ENCODE peak calls at places on chromosome 20, in ten cellular contexts. S is uterus, Z is ovary, V is EL, C is non-pigmented ciliary epithelial cell, F is NCI-H1694 treated with DMSO at 0.1 percent for 48 hours, Q is ELR, N is activated gamma-delta T cell treated with Interleukin-2 at 50 U/mL for 16 hours, Y is HS-5, W is occipital lobe. A is an unnamed sample.

GRCh38 chr20:4829494-4830211 is 107.9 kb downstream of the PRND start:
- DNase-seq in S (no peak), Z (no peak), V (no peak), C (no peak), F (no peak), Q (no peak), N (no peak), Y (no peak), W (no peak), A (no peak)

GRCh38 chr20:43372051-43372450 is 85.6 kb upstream of the SRSF6 start:
- DNase-seq in S (no peak), Z (no peak), V (no peak), C (no peak), F (no peak), Q (no peak), N (no peak), Y (no peak), W (no peak), A (no peak)

GRCh38 chr20:50417484-50418235 is 92.5 kb upstream of the PTPN1 start:
- DNase-seq in S (no peak), Z (no peak), V (no peak), C (no peak), F (no peak), Q (no peak), N (no peak), Y (no peak), W (no peak), A (no peak)

GRCh38 chr20:52302736-52303135 is 111.2 kb upstream of the ZFP64 start:
- DNase-seq in S (no peak), Z (no peak), V (no peak), C (no peak), F (no peak), Q (no peak), N (no peak), Y (no peak), W (no peak), A (no peak)

GRCh38 chr20:3250091-3250504 is 11.1 kb upstream of the SLC4A11 start:
- DNase-seq in S (no peak), Z (peak; percentile 21), V (no peak), C (no peak), F (peak; percentile 8), Q (peak; percentile 46), N (no peak), Y (no peak), W (no peak), A (no peak)

GRCh38 chr20:62409935-62410741 is 3.1 kb upstream of the CABLES2 start:
- DNase-seq in S (peak; percentile 66), Z (peak; percentile 67), V (peak; percentile 22), C (no peak), F (peak; percentile 24), Q (peak; percentile 47), N (peak; percentile 22), Y (no peak), W (no peak), A (no peak)

GRCh38 chr20:62274332-62275262 is 28.2 kb upstream of the ADRM1 start:
- DNase-seq in S (no peak), Z (peak; percentile 51), V (no peak), C (no peak), F (peak; percentile 26), Q (no peak), N (no peak), Y (no peak), W (peak; percentile 77), A (peak; percentile 82)

GRCh38 chr20:37267684-37268313 is 6.2 kb upstream of the GHRH start:
- DNase-seq in S (no peak), Z (no peak), V (no peak), C (no peak), F (no peak), Q (no peak), N (no peak), Y (no peak), W (no peak), A (peak; percentile 67)

GRCh38 chr20:380763-381580 is 412 bp downstream of the TRIB3 start:
- DNase-seq in S (peak; percentile 47), Z (peak; percentile 32), V (peak; percentile 68), C (no peak), F (peak; percentile 15), Q (peak; percentile 74), N (peak; percentile 48), Y (no peak), W (no peak), A (no peak)

GRCh38 chr20:58714340-58714922 is 21.8 kb downstream of the NPEPL1 start:
- DNase-seq in S (peak; percentile 10), Z (no peak), V (no peak), C (no peak), F (no peak), Q (no peak), N (no peak), Y (no peak), W (no peak), A (no peak)

GRCh38 chr20:40657526-40657925 is 31.5 kb downstream of the MAFB start:
- DNase-seq in S (no peak), Z (no peak), V (no peak), C (no peak), F (no peak), Q (no peak), N (no peak), Y (no peak), W (no peak), A (no peak)

GRCh38 chr20:49595811-49596545 is 28.0 kb upstream of the PTGIS start:
- DNase-seq in S (peak; percentile 71), Z (no peak), V (peak; percentile 81), C (peak; percentile 76), F (no peak), Q (peak; percentile 86), N (peak; percentile 33), Y (no peak), W (no peak), A (no peak)

GRCh38 chr20:841568-842546 is 8.3 kb downstream of the FAM110A start:
- DNase-seq in S (no peak), Z (no peak), V (no peak), C (no peak), F (no peak), Q (no peak), N (no peak), Y (no peak), W (no peak), A (no peak)

GRCh38 chr20:37833172-37833915 is 69.6 kb upstream of the VSTM2L start:
- DNase-seq in S (no peak), Z (no peak), V (no peak), C (no peak), F (no peak), Q (no peak), N (no peak), Y (no peak), W (no peak), A (no peak)

GRCh38 chr20:36975085-36975829 is 23.7 kb upstream of the SAMHD1 start:
- DNase-seq in S (no peak), Z (no peak), V (no peak), C (no peak), F (no peak), Q (no peak), N (peak; percentile 62), Y (no peak), W (no peak), A (no peak)

GRCh38 chr20:20768202-20768815 is 55.9 kb upstream of the RALGAPA2 start:
- DNase-seq in S (no peak), Z (no peak), V (no peak), C (no peak), F (no peak), Q (no peak), N (no peak), Y (no peak), W (no peak), A (no peak)

GRCh38 chr20:39358052-39358451 is 395.9 kb downstream of the DHX35 start:
- DNase-seq in S (no peak), Z (no peak), V (no peak), C (no peak), F (no peak), Q (no peak), N (no peak), Y (no peak), W (no peak), A (peak; percentile 13)

GRCh38 chr20:38145094-38146075 is 19.7 kb downstream of the TGM2 start:
- DNase-seq in S (peak; percentile 70), Z (peak; percentile 85), V (peak; percentile 80), C (no peak), F (no peak), Q (peak; percentile 88), N (no peak), Y (no peak), W (no peak), A (no peak)

GRCh38 chr20:56285496-56285895 is 37.0 kb downstream of the MC3R start:
- DNase-seq in S (no peak), Z (no peak), V (no peak), C (no peak), F (no peak), Q (peak; percentile 55), N (no peak), Y (peak; percentile 45), W (no peak), A (no peak)

GRCh38 chr20:51067792-51068191 is 44.9 kb upstream of the KCNG1 start:
- DNase-seq in S (no peak), Z (no peak), V (no peak), C (no peak), F (no peak), Q (no peak), N (no peak), Y (no peak), W (no peak), A (no peak)

GRCh38 chr20:62056377-62056776 is 9.3 kb downstream of the TAF4 start:
- DNase-seq in S (no peak), Z (no peak), V (no peak), C (no peak), F (no peak), Q (no peak), N (no peak), Y (no peak), W (no peak), A (no peak)

GRCh38 chr20:2688041-2688591 is 4.5 kb upstream of the EBF4 start:
- DNase-seq in S (peak; percentile 35), Z (peak; percentile 49), V (peak; percentile 47), C (no peak), F (peak; percentile 48), Q (peak; percentile 53), N (peak; percentile 79), Y (no peak), W (peak; percentile 23), A (peak; percentile 65)

GRCh38 chr20:57837208-57838035 is 127.6 kb upstream of the PMEPA1 start:
- DNase-seq in S (no peak), Z (no peak), V (no peak), C (no peak), F (no peak), Q (no peak), N (no peak), Y (no peak), W (no peak), A (no peak)

GRCh38 chr20:23265226-23265625 is 85.4 kb upstream of the NXT1 start:
- DNase-seq in S (no peak), Z (peak; percentile 44), V (no peak), C (no peak), F (no peak), Q (no peak), N (no peak), Y (no peak), W (no peak), A (no peak)

GRCh38 chr20:62887147-62887859 is 25.7 kb upstream of the TCFL5 start:
- DNase-seq in S (no peak), Z (peak; percentile 42), V (peak; percentile 91), C (peak; percentile 84), F (peak; percentile 27), Q (peak; percentile 98), N (peak; percentile 29), Y (peak; percentile 39), W (no peak), A (peak; percentile 39)

GRCh38 chr20:9081423-9081966 is 12.6 kb downstream of the PLCB4 start:
- DNase-seq in S (no peak), Z (no peak), V (no peak), C (no peak), F (no peak), Q (no peak), N (no peak), Y (no peak), W (no peak), A (no peak)

GRCh38 chr20:58570181-58570859 is 55.1 kb upstream of the APCDD1L start:
- DNase-seq in S (no peak), Z (peak; percentile 25), V (no peak), C (no peak), F (no peak), Q (no peak), N (no peak), Y (no peak), W (no peak), A (no peak)

GRCh38 chr20:64137598-64138031 is 26.6 kb upstream of the MYT1 start:
- DNase-seq in S (no peak), Z (no peak), V (no peak), C (no peak), F (no peak), Q (no peak), N (no peak), Y (no peak), W (no peak), A (no peak)

A was measured in Ammon's horn.